ENCODE peak calls at places on chromosomes 11 and 22, in five cellular contexts. H, J, M, C and E are unnamed samples.

GRCh38 chr11:112583246-112583893 is 322.7 kb upstream of the PLET1 start:
- DNase-seq in H (no peak), J (no peak), M (peak; percentile 55), C (no peak), E (no peak)

GRCh38 chr11:31802990-31803812 is 7.9 kb downstream of the PAX6 start:
- DNase-seq in H (no peak), J (no peak), M (peak; percentile 48), C (no peak), E (no peak)

GRCh38 chr11:93605638-93606037 is 55.8 kb upstream of the CEP295 start:
- DNase-seq in H (no peak), J (no peak), M (no peak), C (no peak), E (no peak)

GRCh38 chr22:47199949-47200272 is 437.5 kb downstream of the TBC1D22A start:
- DNase-seq in H (no peak), J (no peak), M (no peak), C (no peak), E (no peak)

GRCh38 chr11:113083571-113083970 is 122.4 kb downstream of the NCAM1 start:
- DNase-seq in H (no peak), J (no peak), M (no peak), C (no peak), E (no peak)

GRCh38 chr11:2526808-2527381 is 82.1 kb downstream of the KCNQ1 start:
- DNase-seq in H (peak; percentile 14), J (peak; percentile 68), M (peak; percentile 78), C (no peak), E (peak; percentile 62)

GRCh38 chr22:17946691-17947367 is 77.5 kb downstream of the MICAL3 start:
- DNase-seq in H (no peak), J (no peak), M (no peak), C (no peak), E (no peak)

GRCh38 chr11:113681711-113682410 is 24.2 kb downstream of the TMPRSS5 start:
- DNase-seq in H (no peak), J (no peak), M (no peak), C (peak; percentile 28), E (no peak)

GRCh38 chr11:10379433-10379832 is 74.6 kb downstream of the ADM start:
- DNase-seq in H (no peak), J (no peak), M (no peak), C (peak; percentile 97), E (no peak)

GRCh38 chr11:115126515-115127208 is 377.6 kb downstream of the CADM1 start:
- DNase-seq in H (no peak), J (no peak), M (peak; percentile 64), C (no peak), E (no peak)

GRCh38 chr11:64620286-64620962 is 29.4 kb downstream of the SLC22A12 start:
- DNase-seq in H (peak; percentile 71), J (no peak), M (no peak), C (peak; percentile 13), E (no peak)

DNA sequence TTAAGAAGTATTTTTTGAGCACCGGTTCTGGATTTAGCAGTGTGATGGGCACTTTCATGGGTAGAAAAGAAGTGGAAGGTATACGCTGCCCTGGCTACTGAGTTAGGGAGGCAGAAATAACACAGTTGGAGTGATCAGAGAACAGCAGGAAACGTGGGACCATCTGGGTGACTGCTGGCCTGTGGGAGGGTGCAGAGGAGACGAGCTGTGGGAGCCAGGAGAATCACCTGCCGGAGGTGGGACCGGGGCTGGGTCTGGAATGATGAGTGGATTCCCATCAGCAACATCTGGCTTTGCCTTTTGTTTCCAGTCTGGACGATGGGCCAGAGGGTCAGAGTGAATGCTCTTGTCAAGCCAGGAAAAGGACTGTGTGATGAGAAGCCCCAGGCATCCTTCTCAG is 66.5 kb downstream of the BARX2 start:
- DNase-seq in H (no peak), J (no peak), M (no peak), C (no peak), E (no peak)
- TF ChIP-seq CTCF in H (no peak), J (no peak), M (no peak), C (no peak), E (no peak)

GRCh38 chr11:11408436-11409221 is 55.6 kb upstream of the CSNK2A3 start:
- DNase-seq in H (no peak), J (no peak), M (no peak), C (no peak), E (no peak)

GRCh38 chr11:11409916-11410315 is 56.9 kb upstream of the CSNK2A3 start:
- DNase-seq in H (no peak), J (no peak), M (no peak), C (no peak), E (no peak)

GRCh38 chr11:11410626-11411025 is 57.6 kb upstream of the CSNK2A3 start:
- DNase-seq in H (no peak), J (no peak), M (no peak), C (no peak), E (no peak)

GRCh38 chr11:11407738-11408084 is 54.7 kb upstream of the CSNK2A3 start:
- DNase-seq in H (no peak), J (no peak), M (no peak), C (no peak), E (no peak)

GRCh38 chr11:11409224-11409623 is 56.2 kb upstream of the CSNK2A3 start:
- DNase-seq in H (no peak), J (no peak), M (no peak), C (no peak), E (no peak)
- TF ChIP-seq CTCF in H (no peak), J (no peak), M (no peak), C (no peak), E (no peak)

GRCh38 chr22:26823966-26824365 is 166.6 kb downstream of the MIAT start:
- DNase-seq in H (no peak), J (no peak), M (no peak), C (no peak), E (no peak)

GRCh38 chr22:26825960-26826359 is 168.6 kb downstream of the MIAT start:
- DNase-seq in H (no peak), J (no peak), M (no peak), C (no peak), E (no peak)

GRCh38 chr22:26826431-26826935 is 169.1 kb downstream of the MIAT start:
- DNase-seq in H (no peak), J (no peak), M (no peak), C (no peak), E (no peak)

GRCh38 chr22:26821854-26822253 is 164.5 kb downstream of the MIAT start:
- DNase-seq in H (no peak), J (no peak), M (no peak), C (no peak), E (no peak)

GRCh38 chr22:26822300-26822699 is 164.9 kb downstream of the MIAT start:
- DNase-seq in H (no peak), J (no peak), M (no peak), C (no peak), E (no peak)
- TF ChIP-seq CTCF in H (no peak), J (no peak), M (no peak), C (no peak), E (no peak)

GRCh38 chr11:4610258-4610935 is 2.4 kb upstream of the TRIM68 start:
- DNase-seq in H (no peak), J (no peak), M (no peak), C (peak; percentile 55), E (no peak)

GRCh38 chr11:4606231-4607015 is 1.6 kb downstream of the TRIM68 start:
- DNase-seq in H (no peak), J (no peak), M (no peak), C (peak; percentile 67), E (no peak)

GRCh38 chr11:4607111-4607510 is 920 bp downstream of the TRIM68 start:
- DNase-seq in H (no peak), J (no peak), M (no peak), C (peak; percentile 27), E (no peak)

GRCh38 chr11:4605057-4605456 is 3.0 kb downstream of the TRIM68 start:
- DNase-seq in H (peak; percentile 19), J (no peak), M (no peak), C (no peak), E (no peak)

DNA sequence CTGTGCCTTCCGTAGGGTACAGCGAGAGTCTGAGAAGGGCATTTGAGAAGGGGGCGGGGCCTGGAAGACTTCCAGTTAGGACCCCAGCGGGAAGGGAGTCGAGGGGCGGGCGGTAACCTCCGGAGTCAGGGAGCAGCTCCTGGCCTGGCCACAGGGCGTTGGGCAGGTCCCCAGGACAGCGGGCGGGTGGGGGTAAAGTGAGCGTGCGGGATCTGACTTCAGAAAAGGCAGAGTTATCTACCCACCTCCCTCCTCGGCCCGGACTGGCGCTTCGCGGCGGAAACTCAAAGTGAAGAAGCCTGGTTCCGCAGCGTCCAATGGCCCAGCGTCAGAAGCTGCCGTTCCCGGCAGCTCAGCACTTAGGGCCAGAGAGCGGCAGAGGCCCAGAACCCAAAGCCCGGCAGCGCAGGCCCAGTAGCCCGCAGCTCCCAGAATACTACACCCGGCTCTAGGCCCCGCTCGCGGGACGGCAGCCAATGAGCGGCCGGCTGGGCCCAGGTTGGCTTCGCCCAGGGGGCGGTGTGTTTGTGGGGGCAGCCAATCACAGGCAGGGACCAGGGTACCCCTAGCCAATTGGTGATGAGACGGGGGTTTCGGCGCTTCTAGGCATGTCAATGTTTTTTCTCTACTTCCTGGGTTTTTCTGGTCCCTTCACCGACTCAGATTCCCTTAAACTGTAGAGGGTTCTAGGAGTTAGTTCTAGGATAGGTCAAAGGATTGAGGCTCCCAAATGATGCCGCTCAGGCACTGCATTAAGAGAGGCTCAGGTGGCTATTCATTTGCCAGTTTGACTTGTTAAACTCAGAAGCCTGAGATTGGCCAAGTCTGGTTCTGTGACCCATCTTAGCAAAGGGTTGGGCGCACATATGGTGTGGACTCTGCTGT is at the start of gene TRIM68:
- DNase-seq in H (peak; percentile 97), J (peak; percentile 98), M (peak; percentile 92), C (peak; percentile 95), E (peak; percentile 87)
- TF ChIP-seq CTCF in H (no peak), J (no peak), M (no peak), C (peak; percentile 13), E (no peak)